ENCODE peak calls at places on chromosomes 7 and 10, in nine cellular contexts. G is suprapubic skin, T is fibroblast of the aortic adventitia, W is fibroblast of lung, O is GM23338, B is HL-60, U is HFF-Myc, P is psoas muscle, F is DND-41. D is an unnamed sample.

GRCh38 chr7:113953553-113953952 is 34.7 kb upstream of the PPP1R3A start:
- DNase-seq in G (no peak), T (no peak), W (no peak), O (no peak), B (no peak), U (no peak), P (no peak), F (no peak), D (no peak)

GRCh38 chr10:101986277-101986971 is 69.5 kb downstream of the ARMH3 start:
- DNase-seq in G (no peak), T (peak; percentile 48), W (peak; percentile 20), O (no peak), B (peak; percentile 26), U (no peak), P (no peak), F (no peak), D (peak; percentile 23)

GRCh38 chr7:100890640-100891521 is 1.4 kb upstream of the UFSP1 start:
- DNase-seq in G (no peak), T (no peak), W (no peak), O (peak; percentile 67), B (no peak), U (no peak), P (peak; percentile 30), F (no peak), D (peak; percentile 22)

GRCh38 chr7:132257253-132257652 is 319.0 kb downstream of the PLXNA4 start:
- DNase-seq in G (no peak), T (no peak), W (peak; percentile 33), O (no peak), B (no peak), U (no peak), P (no peak), F (no peak), D (no peak)

GRCh38 chr7:289756-290553 is at the start of gene FOXL3:
- DNase-seq in G (peak; percentile 75), T (no peak), W (no peak), O (peak; percentile 68), B (no peak), U (no peak), P (no peak), F (no peak), D (no peak)

GRCh38 chr10:125721035-125721434 is 1.5 kb downstream of the EDRF1 start:
- DNase-seq in G (no peak), T (no peak), W (no peak), O (no peak), B (no peak), U (no peak), P (no peak), F (no peak), D (no peak)

GRCh38 chr10:10865913-10866312 is 151.8 kb upstream of the CELF2 start:
- DNase-seq in G (no peak), T (no peak), W (no peak), O (no peak), B (no peak), U (no peak), P (no peak), F (no peak), D (no peak)

GRCh38 chr10:113494736-113495135 is 58.1 kb upstream of the HABP2 start:
- DNase-seq in G (no peak), T (no peak), W (no peak), O (peak; percentile 21), B (no peak), U (no peak), P (no peak), F (no peak), D (no peak)

GRCh38 chr7:96321041-96321669 is 743 bp downstream of the SLC25A13 start:
- DNase-seq in G (peak; percentile 93), T (peak; percentile 75), W (peak; percentile 81), O (peak; percentile 92), B (peak; percentile 86), U (peak; percentile 65), P (peak; percentile 83), F (peak; percentile 57), D (peak; percentile 88)

GRCh38 chr10:54908019-54908418 is 107.0 kb upstream of the PCDH15 start:
- DNase-seq in G (no peak), T (no peak), W (no peak), O (no peak), B (no peak), U (no peak), P (no peak), F (no peak), D (no peak)

GRCh38 chr7:153657182-153657800 is 394.9 kb upstream of the DPP6 start:
- DNase-seq in G (no peak), T (no peak), W (no peak), O (no peak), B (no peak), U (no peak), P (no peak), F (no peak), D (no peak)

GRCh38 chr10:126634915-126635314 is 35.6 kb downstream of the C10orf90 start:
- DNase-seq in G (no peak), T (no peak), W (peak; percentile 29), O (no peak), B (no peak), U (peak; percentile 20), P (no peak), F (no peak), D (no peak)

GRCh38 chr10:121732676-121733445 is 134.6 kb upstream of the FGFR2 start:
- DNase-seq in G (no peak), T (no peak), W (no peak), O (peak; percentile 76), B (no peak), U (no peak), P (no peak), F (no peak), D (no peak)

GRCh38 chr7:159094030-159094740 is 50.5 kb downstream of the VIPR2 start:
- DNase-seq in G (peak; percentile 37), T (no peak), W (no peak), O (no peak), B (no peak), U (no peak), P (no peak), F (no peak), D (no peak)

GRCh38 chr7:45921699-45922519 is 837 bp upstream of the IGFBP3 start:
- DNase-seq in G (no peak), T (peak; percentile 78), W (peak; percentile 67), O (peak; percentile 85), B (no peak), U (peak; percentile 30), P (peak; percentile 51), F (no peak), D (peak; percentile 66)
- H3K4me3 ChIP-seq in G (peak overlapping the region; percentile 55), T (peak overlapping the region; percentile 72), W (peak overlapping the region; percentile 50), O (peak overlapping the region; percentile 77), B (no peak overlapping the region), U (peak overlapping the region; percentile 44), P (peak overlapping the region; percentile 65), F (no peak overlapping the region), D (peak overlapping the region; percentile 75)

GRCh38 chr7:111392976-111393762 is 169.1 kb downstream of the IMMP2L start:
- DNase-seq in G (no peak), T (peak; percentile 88), W (peak; percentile 85), O (peak; percentile 47), B (no peak), U (no peak), P (no peak), F (no peak), D (peak; percentile 15)

GRCh38 chr7:111388912-111389311 is 173.4 kb downstream of the IMMP2L start:
- DNase-seq in G (no peak), T (peak; percentile 16), W (no peak), O (no peak), B (no peak), U (no peak), P (no peak), F (no peak), D (no peak)

GRCh38 chr7:111394891-111395290 is 167.4 kb downstream of the IMMP2L start:
- DNase-seq in G (no peak), T (no peak), W (no peak), O (no peak), B (no peak), U (no peak), P (no peak), F (no peak), D (no peak)

GRCh38 chr7:111390000-111390399 is 172.3 kb downstream of the IMMP2L start:
- DNase-seq in G (no peak), T (no peak), W (no peak), O (peak; percentile 23), B (no peak), U (no peak), P (no peak), F (no peak), D (no peak)

DNA sequence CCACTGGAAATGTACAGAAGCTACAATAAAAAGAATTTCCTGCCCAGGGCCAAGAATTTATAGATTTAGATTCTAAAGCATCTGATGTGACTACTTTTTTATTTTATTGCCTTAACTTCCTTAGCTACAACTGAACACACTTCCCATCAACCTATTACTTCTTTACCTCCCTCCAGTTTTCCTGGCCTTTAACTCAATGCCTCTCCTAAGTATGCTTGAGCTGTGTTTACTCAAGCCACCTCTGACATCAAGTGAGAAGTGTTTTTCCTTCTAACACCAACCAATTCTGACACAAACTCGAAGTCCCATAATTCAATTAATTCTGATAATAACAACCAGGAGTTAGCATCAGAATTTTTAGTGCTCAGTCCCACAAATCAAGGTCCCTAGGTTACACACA is 170.0 kb downstream of the IMMP2L start:
- DNase-seq in G (no peak), T (peak; percentile 2), W (no peak), O (no peak), B (no peak), U (no peak), P (no peak), F (no peak), D (no peak)
- H3K4me3 ChIP-seq in G (no peak overlapping the region), T (no peak overlapping the region), W (no peak overlapping the region), O (no peak overlapping the region), B (no peak overlapping the region), U (no peak overlapping the region), P (no peak overlapping the region), F (no peak overlapping the region), D (no peak overlapping the region)

DNA sequence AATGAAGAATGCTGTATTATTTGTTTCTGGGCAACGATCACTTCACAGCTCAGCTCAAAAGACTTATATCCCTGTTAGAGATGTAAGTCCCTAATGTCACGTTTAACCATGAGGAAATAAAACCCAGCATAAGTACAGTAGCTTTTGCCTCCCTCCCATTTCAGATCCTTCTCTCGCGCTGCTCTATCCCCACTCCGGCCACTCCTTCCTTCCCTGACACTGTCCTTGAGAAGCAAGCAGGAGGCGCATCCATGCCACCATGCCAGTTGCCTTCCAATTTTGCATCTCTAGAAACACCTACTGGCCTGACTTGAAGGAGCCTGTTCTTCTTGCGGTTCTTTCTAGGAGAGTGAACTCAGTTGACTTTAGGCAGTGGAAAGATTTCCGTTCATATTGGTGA is 1.2 kb downstream of the FAM180A start:
- DNase-seq in G (no peak), T (peak; percentile 24), W (no peak), O (no peak), B (no peak), U (no peak), P (no peak), F (no peak), D (no peak)
- H3K4me3 ChIP-seq in G (peak overlapping the region; percentile 44), T (peak overlapping the region; percentile 94), W (peak overlapping the region; percentile 60), O (no peak overlapping the region), B (no peak overlapping the region), U (no peak overlapping the region), P (no peak overlapping the region), F (no peak overlapping the region), D (peak overlapping the region; percentile 62)

DNA sequence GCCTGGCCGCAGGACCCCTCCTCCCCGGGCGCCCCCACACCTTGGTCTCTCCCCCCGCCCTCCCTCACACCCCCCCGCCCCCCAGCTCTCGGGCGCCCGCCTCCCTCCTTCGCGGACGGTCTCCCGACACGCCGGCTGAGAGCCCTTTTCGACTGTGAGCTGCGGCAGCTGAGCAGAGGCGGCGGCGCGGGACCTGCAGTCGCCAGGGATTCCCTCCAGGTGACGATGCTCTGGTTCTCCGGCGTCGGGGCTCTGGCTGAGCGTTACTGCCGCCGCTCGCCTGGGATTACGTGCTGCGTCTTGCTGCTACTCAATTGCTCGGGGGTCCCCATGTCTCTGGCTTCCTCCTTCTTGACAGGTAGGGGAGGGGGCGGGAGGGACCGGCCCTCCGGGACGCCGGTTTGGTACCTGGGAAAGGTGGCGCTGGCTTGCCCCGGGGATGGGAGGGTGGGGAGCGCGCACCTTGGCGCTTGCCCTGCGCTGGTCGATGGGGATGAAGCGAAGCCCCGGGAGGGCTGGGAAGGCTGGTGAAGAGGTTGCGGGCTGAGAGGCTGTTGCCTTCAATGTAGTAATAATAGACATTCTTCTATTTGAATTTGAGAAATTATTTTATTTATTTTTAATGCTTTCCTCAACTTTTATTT is at the start of gene BMPER:
- DNase-seq in G (no peak), T (no peak), W (peak; percentile 37), O (peak; percentile 89), B (no peak), U (no peak), P (peak; percentile 33), F (no peak), D (peak; percentile 18)
- H3K4me3 ChIP-seq in G (peak within 1 kb of the TSS; percentile 64), T (peak within 1 kb of the TSS; percentile 81), W (peak within 1 kb of the TSS; percentile 84), O (peak within 1 kb of the TSS; percentile 81), B (peak within 1 kb of the TSS; percentile 17), U (peak within 1 kb of the TSS; percentile 55), P (peak within 1 kb of the TSS; percentile 87), F (no peak within 1 kb of the TSS), D (peak within 1 kb of the TSS; percentile 77)

D was measured in left ventricle myocardium inferior.